ENCODE peak calls at places on chromosomes 5 and 9, in seven cellular contexts. D is lower leg skin, A is transverse colon, I is astrocyte of the cerebellum, H is foreskin fibroblast, R is upper lobe of left lung, Y is sigmoid colon. C is an unnamed sample.

GRCh38 chr5:105670586-105670985 is 2000.2 kb downstream of the EFNA5 start:
- DNase-seq in D (no peak), A (no peak), I (no peak), H (no peak), R (no peak), Y (no peak), C (no peak)

GRCh38 chr9:27453860-27454553 is 70.1 kb upstream of the IFNK start:
- DNase-seq in D (no peak), A (no peak), I (no peak), H (no peak), R (no peak), Y (no peak), C (no peak)

GRCh38 chr5:57175586-57175985 is 1.7 kb downstream of the GPBP1 start:
- DNase-seq in D (no peak), A (peak; percentile 42), I (no peak), H (no peak), R (no peak), Y (no peak), C (no peak)

GRCh38 chr5:40796487-40796889 is 1.7 kb downstream of the PRKAA1 start:
- DNase-seq in D (no peak), A (no peak), I (no peak), H (peak; percentile 48), R (peak; percentile 32), Y (no peak), C (peak; percentile 72)

GRCh38 chr9:32706004-32706749 is 70.7 kb upstream of the TAF1L start:
- DNase-seq in D (no peak), A (no peak), I (no peak), H (no peak), R (no peak), Y (no peak), C (no peak)

GRCh38 chr5:80399553-80400239 is 8.2 kb upstream of the ZFYVE16 start:
- DNase-seq in D (no peak), A (no peak), I (no peak), H (peak; percentile 70), R (peak; percentile 21), Y (no peak), C (no peak)

GRCh38 chr5:88826959-88827585 is 55.9 kb downstream of the MEF2C start:
- DNase-seq in D (no peak), A (peak; percentile 33), I (no peak), H (peak; percentile 81), R (peak; percentile 33), Y (peak; percentile 64), C (peak; percentile 58)

GRCh38 chr9:135505406-135506187 is 5.1 kb downstream of the MRPS2 start:
- DNase-seq in D (no peak), A (no peak), I (no peak), H (no peak), R (no peak), Y (peak; percentile 54), C (no peak)

GRCh38 chr9:105083246-105083645 is 155.3 kb upstream of the ABCA1 start:
- DNase-seq in D (no peak), A (no peak), I (no peak), H (no peak), R (no peak), Y (no peak), C (no peak)

GRCh38 chr9:93531374-93531773 is 45.0 kb upstream of the PHF2 start:
- DNase-seq in D (no peak), A (no peak), I (no peak), H (no peak), R (no peak), Y (no peak), C (no peak)

GRCh38 chr5:153941265-153941664 is 97.4 kb downstream of the FAM114A2 start:
- DNase-seq in D (no peak), A (no peak), I (no peak), H (no peak), R (no peak), Y (no peak), C (no peak)

GRCh38 chr5:91955610-91956009 is 572.5 kb upstream of the ARRDC3 start:
- DNase-seq in D (no peak), A (no peak), I (no peak), H (no peak), R (no peak), Y (no peak), C (no peak)

GRCh38 chr9:38126730-38127129 is 57.7 kb upstream of the SHB start:
- DNase-seq in D (peak; percentile 53), A (no peak), I (no peak), H (no peak), R (no peak), Y (no peak), C (no peak)

GRCh38 chr5:113569396-113569795 is 55.9 kb downstream of the YTHDC2 start:
- DNase-seq in D (no peak), A (no peak), I (no peak), H (no peak), R (no peak), Y (no peak), C (no peak)

GRCh38 chr5:90792725-90793124 is 234.1 kb downstream of the ADGRV1 start:
- DNase-seq in D (no peak), A (no peak), I (no peak), H (peak; percentile 15), R (no peak), Y (no peak), C (no peak)

GRCh38 chr9:19431361-19432171 is 22.8 kb downstream of the ACER2 start:
- DNase-seq in D (no peak), A (no peak), I (no peak), H (no peak), R (no peak), Y (peak; percentile 78), C (no peak)

DNA sequence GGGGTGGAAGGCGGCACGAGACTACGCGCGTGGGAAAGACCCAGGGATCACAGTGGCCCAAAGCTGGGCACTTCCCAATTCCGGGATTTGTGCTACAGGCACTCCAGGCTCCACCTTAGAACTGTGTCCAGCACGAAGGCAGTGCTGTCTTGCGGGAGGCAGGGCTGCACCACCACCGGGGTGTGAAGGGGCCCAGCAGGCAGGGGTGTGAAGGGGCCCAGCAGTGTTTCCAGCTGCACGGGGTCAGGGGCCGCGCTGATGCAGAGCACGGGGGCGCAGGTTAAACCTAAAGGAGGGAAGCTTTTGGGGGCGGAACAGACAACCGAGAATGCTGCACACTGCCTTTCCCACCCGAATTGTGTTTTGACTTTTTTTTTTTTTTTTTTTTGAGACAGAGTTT is 1.1 kb upstream of the PDCD6 start:
- DNase-seq in D (peak; percentile 84), A (no peak), I (no peak), H (no peak), R (no peak), Y (no peak), C (no peak)
- H3K4me3 ChIP-seq in D (no peak overlapping the region), A (no peak overlapping the region), I (no peak overlapping the region), H (no peak overlapping the region), R (no peak overlapping the region), Y (no peak overlapping the region), C (peak overlapping the region; percentile 85)

DNA sequence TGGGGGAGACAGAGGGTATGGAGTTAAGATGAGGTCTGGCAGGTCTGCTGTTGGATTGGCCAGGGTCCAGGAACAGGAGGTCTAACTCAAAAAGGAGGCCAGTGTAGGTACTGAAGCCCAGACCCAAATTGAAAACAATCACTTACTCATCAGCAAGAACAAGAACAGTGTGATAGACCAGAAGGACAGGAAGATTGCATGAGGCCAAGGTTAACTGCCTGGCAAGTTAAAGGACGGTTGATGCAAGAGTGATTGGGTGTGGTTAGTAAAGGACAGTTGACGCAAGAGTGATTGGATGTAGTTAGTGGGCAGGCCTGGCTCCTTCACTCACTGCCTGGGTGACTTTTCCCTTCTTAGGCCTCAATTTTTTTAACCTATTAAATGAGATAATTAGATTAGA is 132.6 kb downstream of the PDZD2 start:
- DNase-seq in D (no peak), A (no peak), I (no peak), H (no peak), R (no peak), Y (no peak), C (no peak)
- H3K4me3 ChIP-seq in D (no peak overlapping the region), A (no peak overlapping the region), I (no peak overlapping the region), H (no peak overlapping the region), R (no peak overlapping the region), Y (no peak overlapping the region), C (no peak overlapping the region)

DNA sequence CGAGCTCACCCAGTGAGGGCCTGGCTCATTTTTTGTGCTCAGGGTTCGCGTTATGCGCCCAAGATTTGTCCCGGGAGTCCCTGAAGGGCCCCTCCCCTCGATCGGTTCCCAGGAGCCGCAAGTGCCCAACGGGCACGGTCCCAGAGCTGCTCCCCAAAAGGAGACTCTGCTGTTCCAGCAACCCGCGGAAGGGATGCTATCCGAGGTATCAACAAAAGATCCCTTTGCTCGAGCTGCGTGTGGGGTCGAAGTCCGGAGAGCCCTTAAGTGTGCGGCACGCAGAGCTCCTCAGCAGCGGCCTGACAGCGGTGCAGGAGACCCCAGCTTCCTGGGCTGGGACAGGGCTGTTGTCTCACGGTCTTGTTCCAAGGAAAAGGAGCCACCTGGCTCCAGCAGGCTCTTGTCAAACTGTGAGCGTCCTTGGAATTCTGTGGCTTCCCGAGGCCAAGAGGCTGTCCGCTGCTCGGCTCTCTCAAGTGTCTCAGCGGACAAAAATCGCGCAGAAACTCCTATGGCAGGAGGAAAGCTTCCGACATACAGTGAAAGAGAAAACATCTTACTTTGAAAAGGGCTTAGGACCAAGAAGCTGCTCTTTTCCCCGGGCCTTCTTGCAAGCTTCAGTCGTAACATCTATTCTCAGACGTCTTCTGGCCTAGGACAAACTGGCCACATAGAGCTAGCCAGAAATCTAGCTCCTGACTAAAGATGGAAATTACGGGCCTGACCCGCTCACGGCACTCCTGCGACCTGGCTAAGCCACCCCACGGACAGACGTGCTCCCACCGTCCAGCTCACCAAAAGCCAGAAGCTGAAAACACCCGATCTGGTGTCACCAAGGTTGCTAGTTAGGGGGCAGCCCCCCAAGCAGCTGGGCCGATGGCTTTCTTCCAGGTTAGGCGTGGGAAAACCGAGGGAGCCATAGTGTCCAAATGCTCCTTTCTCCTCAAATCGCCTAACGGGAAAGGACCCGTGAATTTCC is 2.6 kb upstream of the FOXB2 start:
- DNase-seq in D (no peak), A (no peak), I (no peak), H (no peak), R (no peak), Y (no peak), C (no peak)
- H3K4me3 ChIP-seq in D (no peak overlapping the region), A (no peak overlapping the region), I (no peak overlapping the region), H (no peak overlapping the region), R (no peak overlapping the region), Y (no peak overlapping the region), C (no peak overlapping the region)

GRCh38 chr9:127679506-127679905 is 27.3 kb upstream of the CFAP157 start:
- DNase-seq in D (no peak), A (no peak), I (no peak), H (no peak), R (no peak), Y (no peak), C (no peak)

GRCh38 chr9:127680846-127681245 is 25.9 kb upstream of the CFAP157 start:
- DNase-seq in D (no peak), A (no peak), I (no peak), H (no peak), R (no peak), Y (no peak), C (no peak)

GRCh38 chr9:127682351-127683136 is 24.2 kb upstream of the CFAP157 start:
- DNase-seq in D (no peak), A (no peak), I (no peak), H (no peak), R (no peak), Y (no peak), C (no peak)

GRCh38 chr9:127683723-127684122 is 23.1 kb upstream of the CFAP157 start:
- DNase-seq in D (no peak), A (no peak), I (no peak), H (peak; percentile 81), R (no peak), Y (no peak), C (no peak)

DNA sequence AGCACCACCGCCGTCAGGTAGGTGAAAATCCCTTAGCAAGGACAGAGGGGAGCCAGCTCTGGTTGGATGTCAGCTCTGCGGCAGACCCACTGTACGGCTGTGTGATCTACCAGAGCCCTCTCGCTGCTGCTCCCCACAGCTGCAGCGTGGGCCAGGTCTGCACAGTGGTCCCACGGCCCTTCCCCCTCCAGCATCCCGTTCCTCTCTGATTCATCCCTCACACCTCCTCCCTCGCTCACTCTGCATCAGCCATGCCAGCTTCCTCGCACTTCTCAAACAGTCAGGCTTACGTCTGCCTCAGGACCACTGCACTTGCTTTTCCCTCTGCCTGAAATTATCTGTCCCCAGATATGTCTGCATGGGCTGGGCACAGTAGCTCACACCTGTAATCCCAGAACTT is 26.6 kb upstream of the CFAP157 start:
- DNase-seq in D (no peak), A (no peak), I (no peak), H (no peak), R (no peak), Y (no peak), C (no peak)
- H3K4me3 ChIP-seq in D (no peak overlapping the region), A (no peak overlapping the region), I (no peak overlapping the region), H (no peak overlapping the region), R (no peak overlapping the region), Y (no peak overlapping the region), C (no peak overlapping the region)

C was measured in skeletal muscle cell.